ENCODE peak calls at places on chromosomes 16 and 17, in ten cellular contexts. L is activated gamma-delta T cell treated with Interleukin-2 at 50 U/mL for 16 hours; X is fibroblast of mammary gland; I is neural progenitor cell; S is HTR-8/SVneo; O is GM04504; K is M059J; N is brain pericyte; B is stimulated activated CD4-positive, alpha-beta T cell treated with anti-CD3 and anti-CD28 coated beads, Interleukin-4, amount 100 ng/mL, for 4 hours; H is ELF-1. F is an unnamed sample.

GRCh38 chr16:14003119-14003570 is 68.0 kb upstream of the MRTFB start:
- DNase-seq in S (peak; percentile 53), L (no peak), X (peak; percentile 84), O (peak; percentile 42), B (no peak), K (peak; percentile 80), H (peak; percentile 94), N (no peak), I (peak; percentile 83), F (peak; percentile 72)

GRCh38 chr16:51062039-51062438 is 89.0 kb downstream of the SALL1 start:
- DNase-seq in O (no peak), I (no peak), H (no peak), X (no peak), L (no peak), K (no peak), B (no peak), N (no peak), S (no peak), F (no peak)

GRCh38 chr16:88789593-88789992 is 4.6 kb upstream of the PIEZO1 start:
- DNase-seq in X (no peak), I (no peak), H (no peak), S (no peak), O (no peak), B (no peak), N (no peak), K (no peak), L (no peak), F (no peak)

GRCh38 chr17:19017804-19018599 is 13.4 kb upstream of the FAM83G start:
- DNase-seq in S (no peak), H (no peak), L (no peak), B (no peak), K (no peak), O (no peak), I (no peak), N (no peak), X (no peak), F (no peak)

GRCh38 chr17:38861399-38861843 is 7.9 kb upstream of the RPL23 start:
- DNase-seq in N (no peak), L (no peak), H (no peak), K (no peak), S (no peak), X (peak; percentile 74), I (no peak), B (no peak), O (no peak), F (no peak)

GRCh38 chr17:72977768-72978417 is 114.6 kb downstream of the SLC39A11 start:
- DNase-seq in H (no peak), S (peak; percentile 60), O (no peak), K (peak; percentile 84), B (no peak), X (peak; percentile 24), I (no peak), L (no peak), N (no peak), F (no peak)

GRCh38 chr16:17944345-17944744 is 392.2 kb downstream of the NPIPA8 start:
- DNase-seq in H (peak; percentile 3), B (no peak), N (no peak), X (no peak), K (no peak), I (no peak), L (no peak), S (no peak), O (no peak), F (no peak)

GRCh38 chr17:43532581-43532980 is 13.6 kb downstream of the ETV4 start:
- DNase-seq in S (no peak), N (no peak), L (no peak), O (no peak), H (no peak), X (no peak), K (no peak), I (no peak), B (no peak), F (no peak)

GRCh38 chr17:74244543-74244942 is 29.5 kb upstream of the DNAI2 start:
- DNase-seq in B (no peak), S (no peak), H (no peak), N (no peak), O (no peak), K (no peak), X (no peak), I (no peak), L (no peak), F (peak; percentile 66)

GRCh38 chr17:40779181-40779909 is 3.0 kb downstream of the KRT27 start:
- DNase-seq in O (no peak), K (no peak), L (no peak), S (no peak), X (no peak), B (peak; percentile 14), H (peak; percentile 30), N (no peak), I (no peak), F (no peak)

GRCh38 chr16:87542531-87543102 is 49.8 kb upstream of the ZCCHC14 start:
- DNase-seq in N (no peak), O (no peak), I (no peak), S (no peak), L (no peak), K (no peak), X (no peak), B (no peak), H (no peak), F (no peak)

GRCh38 chr17:37068266-37068665 is 119.5 kb downstream of the AATF start:
- DNase-seq in O (no peak), H (no peak), K (no peak), S (no peak), L (no peak), N (no peak), B (no peak), X (no peak), I (no peak), F (no peak)

GRCh38 chr17:49266233-49266632 is 35.6 kb upstream of the PHOSPHO1 start:
- DNase-seq in N (no peak), B (no peak), H (no peak), S (no peak), I (no peak), K (no peak), O (no peak), X (no peak), L (no peak), F (no peak)

GRCh38 chr16:1312903-1313302 is 3.5 kb downstream of the UBE2I start:
- DNase-seq in I (no peak), X (no peak), O (no peak), N (no peak), S (no peak), L (no peak), H (no peak), B (no peak), K (no peak), F (no peak)

GRCh38 chr17:42514279-42514678 is 21.8 kb upstream of the NAGLU start:
- DNase-seq in O (no peak), S (no peak), K (no peak), I (no peak), X (no peak), B (no peak), L (no peak), H (no peak), N (no peak), F (no peak)

GRCh38 chr17:68384941-68385340 is 72.4 kb downstream of the WIPI1 start:
- DNase-seq in H (no peak), X (no peak), S (no peak), K (no peak), L (no peak), N (no peak), I (no peak), O (no peak), B (no peak), F (no peak)

GRCh38 chr16:77812856-77813523 is 24.6 kb downstream of the VAT1L start:
- DNase-seq in N (no peak), K (no peak), S (no peak), O (no peak), L (no peak), H (no peak), B (no peak), I (no peak), X (peak; percentile 29), F (no peak)

GRCh38 chr17:36851230-36851629 is 86.0 kb upstream of the LHX1 start:
- DNase-seq in H (no peak), S (peak; percentile 72), O (no peak), L (no peak), K (peak; percentile 84), N (no peak), I (no peak), X (peak; percentile 21), B (no peak), F (no peak)

GRCh38 chr16:27253526-27253930 is 15.0 kb downstream of the NSMCE1 start:
- DNase-seq in K (peak; percentile 94), I (no peak), B (no peak), O (peak; percentile 48), L (no peak), H (no peak), N (no peak), S (peak; percentile 68), X (peak; percentile 90), F (no peak)

GRCh38 chr16:27431773-27432599 is 30.0 kb downstream of the IL21R start:
- DNase-seq in K (peak; percentile 60), X (peak; percentile 65), O (no peak), N (no peak), L (no peak), S (no peak), I (no peak), H (no peak), B (no peak), F (no peak)

GRCh38 chr17:76371656-76372628 is 12.5 kb upstream of the SPHK1 start:
- DNase-seq in B (no peak), I (no peak), O (peak; percentile 95), X (peak; percentile 100), N (peak; percentile 95), S (no peak), L (no peak), H (no peak), K (peak; percentile 94), F (no peak)

GRCh38 chr17:67378444-67379250 is 1.6 kb downstream of the PITPNC1 start:
- DNase-seq in H (peak; percentile 92), L (peak; percentile 73), I (peak; percentile 93), X (peak; percentile 84), N (no peak), O (no peak), S (peak; percentile 82), K (peak; percentile 81), B (peak; percentile 80), F (peak; percentile 43)

GRCh38 chr17:72378414-72379395 is 257.9 kb downstream of the SOX9 start:
- DNase-seq in N (no peak), L (no peak), H (peak; percentile 33), K (no peak), B (no peak), S (no peak), O (no peak), X (no peak), I (peak; percentile 41), F (no peak)

GRCh38 chr17:17853811-17854527 is 17.2 kb upstream of the SREBF1 start:
- DNase-seq in O (no peak), K (peak; percentile 77), X (no peak), S (no peak), L (no peak), H (no peak), B (peak; percentile 26), I (no peak), N (no peak), F (no peak)

GRCh38 chr16:50771366-50771765 is 29.5 kb downstream of the CYLD start:
- DNase-seq in B (no peak), K (peak; percentile 51), X (peak; percentile 94), N (no peak), S (no peak), H (no peak), I (no peak), O (peak; percentile 33), L (no peak), F (no peak)

GRCh38 chr16:14148569-14148968 is 77.5 kb downstream of the MRTFB start:
- DNase-seq in X (no peak), I (no peak), O (no peak), H (no peak), N (no peak), B (no peak), L (no peak), K (no peak), S (no peak), F (no peak)

GRCh38 chr17:7586673-7587419 is 3.0 kb downstream of the SOX15 start:
- DNase-seq in S (no peak), I (no peak), L (no peak), H (peak; percentile 70), B (no peak), O (no peak), K (no peak), X (no peak), N (no peak), F (no peak)

GRCh38 chr17:74194682-74195081 is 8.8 kb upstream of the RPL38 start:
- DNase-seq in K (no peak), I (no peak), L (no peak), N (no peak), X (no peak), S (no peak), B (no peak), O (no peak), H (no peak), F (no peak)